ENCODE peak calls at places on chromosomes 3 and 15, in seven cellular contexts. One of them, this sample, is unnamed.

GRCh38 chr15:62244762-62245161 is 79.7 kb upstream of the C2CD4B start:
- DNase-seq in activated CD8-positive, alpha-beta T cell treated with anti-CD3 and anti-CD28 coated beads for 36 hours: no peak
- DNase-seq in AG09309: no peak
- DNase-seq in lung: no peak
- DNase-seq in IMR-90: no peak
- DNase-seq in heart right ventricle: no peak
- DNase-seq in progenitor cell of endocrine pancreas: no peak
- DNase-seq in this sample: no peak

GRCh38 chr3:178761024-178761423 is 224.8 kb downstream of the KCNMB2 start:
- DNase-seq in lung: no peak
- DNase-seq in heart right ventricle: no peak
- DNase-seq in IMR-90: no peak
- DNase-seq in progenitor cell of endocrine pancreas: no peak
- DNase-seq in AG09309: no peak
- DNase-seq in activated CD8-positive, alpha-beta T cell treated with anti-CD3 and anti-CD28 coated beads for 36 hours: no peak
- DNase-seq in this sample: no peak

GRCh38 chr3:86814918-86815655 is 175.9 kb downstream of the VGLL3 start:
- DNase-seq in IMR-90: peak; percentile 51
- DNase-seq in lung: no peak
- DNase-seq in progenitor cell of endocrine pancreas: no peak
- DNase-seq in heart right ventricle: no peak
- DNase-seq in AG09309: peak; percentile 25
- DNase-seq in activated CD8-positive, alpha-beta T cell treated with anti-CD3 and anti-CD28 coated beads for 36 hours: no peak
- DNase-seq in this sample: peak; percentile 22

GRCh38 chr3:41216993-41217392 is 17.7 kb downstream of the CTNNB1 start:
- DNase-seq in AG09309: no peak
- DNase-seq in progenitor cell of endocrine pancreas: no peak
- DNase-seq in lung: no peak
- DNase-seq in activated CD8-positive, alpha-beta T cell treated with anti-CD3 and anti-CD28 coated beads for 36 hours: no peak
- DNase-seq in IMR-90: no peak
- DNase-seq in heart right ventricle: no peak
- DNase-seq in this sample: no peak

GRCh38 chr3:188584162-188584529 is 430.2 kb downstream of the LPP start:
- DNase-seq in IMR-90: peak; percentile 80
- DNase-seq in lung: no peak
- DNase-seq in heart right ventricle: no peak
- DNase-seq in progenitor cell of endocrine pancreas: no peak
- DNase-seq in activated CD8-positive, alpha-beta T cell treated with anti-CD3 and anti-CD28 coated beads for 36 hours: no peak
- DNase-seq in AG09309: peak; percentile 32
- DNase-seq in this sample: peak; percentile 58

GRCh38 chr15:63447277-63447676 is 57.1 kb upstream of the USP3 start:
- DNase-seq in progenitor cell of endocrine pancreas: no peak
- DNase-seq in activated CD8-positive, alpha-beta T cell treated with anti-CD3 and anti-CD28 coated beads for 36 hours: no peak
- DNase-seq in lung: no peak
- DNase-seq in heart right ventricle: no peak
- DNase-seq in IMR-90: no peak
- DNase-seq in AG09309: no peak
- DNase-seq in this sample: no peak

GRCh38 chr3:189981668-189982067 is 139.0 kb downstream of the P3H2 start:
- DNase-seq in AG09309: peak; percentile 94
- DNase-seq in activated CD8-positive, alpha-beta T cell treated with anti-CD3 and anti-CD28 coated beads for 36 hours: no peak
- DNase-seq in lung: no peak
- DNase-seq in heart right ventricle: no peak
- DNase-seq in progenitor cell of endocrine pancreas: no peak
- DNase-seq in IMR-90: peak; percentile 89
- DNase-seq in this sample: peak; percentile 89

GRCh38 chr3:132550579-132551305 is 46.3 kb upstream of the ACKR4 start:
- DNase-seq in IMR-90: peak; percentile 26
- DNase-seq in progenitor cell of endocrine pancreas: no peak
- DNase-seq in lung: no peak
- DNase-seq in activated CD8-positive, alpha-beta T cell treated with anti-CD3 and anti-CD28 coated beads for 36 hours: peak; percentile 28
- DNase-seq in AG09309: no peak
- DNase-seq in heart right ventricle: no peak
- DNase-seq in this sample: no peak

GRCh38 chr15:100715571-100716455 is 113.4 kb downstream of the ASB7 start:
- DNase-seq in heart right ventricle: peak; percentile 55
- DNase-seq in IMR-90: no peak
- DNase-seq in activated CD8-positive, alpha-beta T cell treated with anti-CD3 and anti-CD28 coated beads for 36 hours: no peak
- DNase-seq in lung: peak; percentile 79
- DNase-seq in progenitor cell of endocrine pancreas: no peak
- DNase-seq in AG09309: no peak
- DNase-seq in this sample: no peak

GRCh38 chr3:195129644-195130492 is 141.1 kb downstream of the XXYLT1 start:
- DNase-seq in heart right ventricle: no peak
- DNase-seq in lung: no peak
- DNase-seq in progenitor cell of endocrine pancreas: no peak
- DNase-seq in activated CD8-positive, alpha-beta T cell treated with anti-CD3 and anti-CD28 coated beads for 36 hours: peak; percentile 80
- DNase-seq in IMR-90: peak; percentile 75
- DNase-seq in AG09309: no peak
- DNase-seq in this sample: no peak

GRCh38 chr3:126103121-126104027 is 19.4 kb upstream of the SLC41A3 start:
- DNase-seq in heart right ventricle: no peak
- DNase-seq in IMR-90: no peak
- DNase-seq in AG09309: no peak
- DNase-seq in activated CD8-positive, alpha-beta T cell treated with anti-CD3 and anti-CD28 coated beads for 36 hours: no peak
- DNase-seq in lung: no peak
- DNase-seq in progenitor cell of endocrine pancreas: peak; percentile 8
- DNase-seq in this sample: no peak
- TF ChIP-seq CTCF in heart right ventricle: no peak
- TF ChIP-seq CTCF in IMR-90: no peak
- TF ChIP-seq CTCF in AG09309: no peak
- TF ChIP-seq CTCF in activated CD8-positive, alpha-beta T cell treated with anti-CD3 and anti-CD28 coated beads for 36 hours: no peak
- TF ChIP-seq CTCF in lung: no peak
- TF ChIP-seq CTCF in progenitor cell of endocrine pancreas: peak; percentile 29
- TF ChIP-seq CTCF in this sample: no peak

DNA sequence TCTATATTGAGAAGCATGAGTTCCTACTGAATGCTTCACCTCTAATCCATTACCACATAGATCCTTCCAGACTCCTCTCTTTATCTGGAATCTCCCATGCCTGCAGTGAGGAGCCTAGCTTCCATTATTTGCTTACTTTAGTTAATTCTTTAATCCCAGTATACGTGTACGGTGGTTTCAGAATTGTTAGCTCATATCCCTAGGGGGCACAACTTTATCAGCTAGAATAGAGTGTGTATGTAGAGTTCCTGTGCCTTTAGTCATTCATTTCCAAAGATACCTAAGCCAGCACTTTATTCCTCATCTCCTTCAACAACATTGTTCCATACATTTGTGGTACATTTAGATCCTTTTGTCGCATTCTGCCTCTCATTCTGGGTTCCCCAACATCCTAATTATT is 226.0 kb downstream of the TJP1 start:
- DNase-seq in lung: no peak
- DNase-seq in AG09309: no peak
- DNase-seq in IMR-90: peak; percentile 45
- DNase-seq in heart right ventricle: no peak
- DNase-seq in activated CD8-positive, alpha-beta T cell treated with anti-CD3 and anti-CD28 coated beads for 36 hours: no peak
- DNase-seq in progenitor cell of endocrine pancreas: no peak
- DNase-seq in this sample: peak; percentile 48
- TF ChIP-seq CTCF in lung: no peak
- TF ChIP-seq CTCF in AG09309: peak; percentile 38
- TF ChIP-seq CTCF in IMR-90: peak; percentile 44
- TF ChIP-seq CTCF in heart right ventricle: no peak
- TF ChIP-seq CTCF in activated CD8-positive, alpha-beta T cell treated with anti-CD3 and anti-CD28 coated beads for 36 hours: no peak
- TF ChIP-seq CTCF in progenitor cell of endocrine pancreas: no peak
- TF ChIP-seq CTCF in this sample: peak; percentile 84

GRCh38 chr3:33954956-33955355 is 156.5 kb downstream of the PDCD6IP start:
- DNase-seq in IMR-90: no peak
- DNase-seq in heart right ventricle: no peak
- DNase-seq in AG09309: no peak
- DNase-seq in activated CD8-positive, alpha-beta T cell treated with anti-CD3 and anti-CD28 coated beads for 36 hours: no peak
- DNase-seq in lung: no peak
- DNase-seq in progenitor cell of endocrine pancreas: no peak
- DNase-seq in this sample: no peak
- TF ChIP-seq CTCF in IMR-90: peak; percentile 3
- TF ChIP-seq CTCF in heart right ventricle: no peak
- TF ChIP-seq CTCF in AG09309: peak; percentile 49
- TF ChIP-seq CTCF in activated CD8-positive, alpha-beta T cell treated with anti-CD3 and anti-CD28 coated beads for 36 hours: no peak
- TF ChIP-seq CTCF in lung: no peak
- TF ChIP-seq CTCF in progenitor cell of endocrine pancreas: peak; percentile 27
- TF ChIP-seq CTCF in this sample: no peak

GRCh38 chr3:24494616-24495333 is at the start of gene THRB:
- DNase-seq in heart right ventricle: peak; percentile 79
- DNase-seq in activated CD8-positive, alpha-beta T cell treated with anti-CD3 and anti-CD28 coated beads for 36 hours: peak; percentile 8
- DNase-seq in AG09309: no peak
- DNase-seq in lung: peak; percentile 71
- DNase-seq in IMR-90: no peak
- DNase-seq in progenitor cell of endocrine pancreas: peak; percentile 63
- DNase-seq in this sample: no peak
- TF ChIP-seq CTCF in heart right ventricle: peak; percentile 38
- TF ChIP-seq CTCF in activated CD8-positive, alpha-beta T cell treated with anti-CD3 and anti-CD28 coated beads for 36 hours: no peak
- TF ChIP-seq CTCF in AG09309: peak; percentile 22
- TF ChIP-seq CTCF in lung: no peak
- TF ChIP-seq CTCF in IMR-90: no peak
- TF ChIP-seq CTCF in progenitor cell of endocrine pancreas: peak; percentile 55
- TF ChIP-seq CTCF in this sample: no peak

GRCh38 chr15:71802770-71803169 is 7.6 kb upstream of the NR2E3 start:
- DNase-seq in activated CD8-positive, alpha-beta T cell treated with anti-CD3 and anti-CD28 coated beads for 36 hours: peak; percentile 62
- DNase-seq in heart right ventricle: no peak
- DNase-seq in IMR-90: no peak
- DNase-seq in progenitor cell of endocrine pancreas: no peak
- DNase-seq in AG09309: no peak
- DNase-seq in lung: no peak
- DNase-seq in this sample: no peak
- TF ChIP-seq CTCF in activated CD8-positive, alpha-beta T cell treated with anti-CD3 and anti-CD28 coated beads for 36 hours: peak; percentile 62
- TF ChIP-seq CTCF in heart right ventricle: peak; percentile 19
- TF ChIP-seq CTCF in IMR-90: peak; percentile 26
- TF ChIP-seq CTCF in progenitor cell of endocrine pancreas: peak; percentile 38
- TF ChIP-seq CTCF in AG09309: peak; percentile 28
- TF ChIP-seq CTCF in lung: no peak
- TF ChIP-seq CTCF in this sample: peak; percentile 74

GRCh38 chr3:62667714-62668113 is 207.5 kb downstream of the CADPS start:
- DNase-seq in activated CD8-positive, alpha-beta T cell treated with anti-CD3 and anti-CD28 coated beads for 36 hours: no peak
- DNase-seq in lung: no peak
- DNase-seq in progenitor cell of endocrine pancreas: no peak
- DNase-seq in heart right ventricle: no peak
- DNase-seq in IMR-90: no peak
- DNase-seq in AG09309: no peak
- DNase-seq in this sample: no peak
- TF ChIP-seq CTCF in activated CD8-positive, alpha-beta T cell treated with anti-CD3 and anti-CD28 coated beads for 36 hours: no peak
- TF ChIP-seq CTCF in lung: no peak
- TF ChIP-seq CTCF in progenitor cell of endocrine pancreas: peak; percentile 47
- TF ChIP-seq CTCF in heart right ventricle: no peak
- TF ChIP-seq CTCF in IMR-90: no peak
- TF ChIP-seq CTCF in AG09309: no peak
- TF ChIP-seq CTCF in this sample: peak; percentile 41

DNA sequence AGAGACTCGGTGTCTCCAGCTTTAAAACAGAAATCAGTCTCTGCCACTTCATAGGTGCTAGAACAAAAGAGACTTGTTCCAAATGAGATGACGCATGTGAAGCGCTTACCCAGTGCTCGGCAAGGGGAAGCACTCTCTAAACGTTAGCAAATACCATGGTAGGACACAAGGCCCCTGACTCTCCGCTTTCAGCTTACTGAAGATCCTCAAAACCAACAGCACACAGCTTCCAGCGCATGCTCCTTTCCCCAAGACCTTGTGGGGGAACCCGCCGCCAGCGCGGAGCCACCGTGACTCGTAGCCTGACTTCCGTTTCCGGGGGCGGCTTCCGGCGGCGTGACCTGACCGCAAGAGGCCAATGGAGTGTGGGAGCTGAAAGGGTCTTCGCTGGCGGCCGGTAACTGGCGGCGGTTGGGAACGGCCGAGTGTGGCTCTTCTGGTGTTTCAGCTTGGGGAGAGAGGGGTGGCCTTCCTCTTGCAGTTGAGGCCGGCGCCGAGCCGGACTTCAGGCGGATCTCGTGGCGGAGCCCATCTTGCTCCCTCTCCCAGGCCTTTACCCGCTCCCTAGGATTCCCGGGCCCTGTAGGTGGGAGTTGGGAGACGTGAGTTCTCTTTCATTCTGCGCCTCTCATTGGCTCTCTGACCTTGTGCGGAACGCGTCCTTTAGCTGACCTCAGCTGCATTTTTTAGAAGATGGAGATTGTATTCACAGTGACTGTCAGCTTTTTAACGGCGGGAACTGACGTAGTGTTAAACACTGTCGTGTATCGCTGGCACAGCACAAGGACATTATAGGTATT is at the start of gene THUMPD3:
- DNase-seq in activated CD8-positive, alpha-beta T cell treated with anti-CD3 and anti-CD28 coated beads for 36 hours: peak; percentile 95
- DNase-seq in AG09309: peak; percentile 61
- DNase-seq in lung: peak; percentile 94
- DNase-seq in heart right ventricle: peak; percentile 90
- DNase-seq in progenitor cell of endocrine pancreas: peak; percentile 74
- DNase-seq in IMR-90: peak; percentile 85
- DNase-seq in this sample: peak; percentile 86
- TF ChIP-seq CTCF in activated CD8-positive, alpha-beta T cell treated with anti-CD3 and anti-CD28 coated beads for 36 hours: no peak
- TF ChIP-seq CTCF in AG09309: no peak
- TF ChIP-seq CTCF in lung: no peak
- TF ChIP-seq CTCF in heart right ventricle: no peak
- TF ChIP-seq CTCF in progenitor cell of endocrine pancreas: no peak
- TF ChIP-seq CTCF in IMR-90: no peak
- TF ChIP-seq CTCF in this sample: peak; percentile 6

DNA sequence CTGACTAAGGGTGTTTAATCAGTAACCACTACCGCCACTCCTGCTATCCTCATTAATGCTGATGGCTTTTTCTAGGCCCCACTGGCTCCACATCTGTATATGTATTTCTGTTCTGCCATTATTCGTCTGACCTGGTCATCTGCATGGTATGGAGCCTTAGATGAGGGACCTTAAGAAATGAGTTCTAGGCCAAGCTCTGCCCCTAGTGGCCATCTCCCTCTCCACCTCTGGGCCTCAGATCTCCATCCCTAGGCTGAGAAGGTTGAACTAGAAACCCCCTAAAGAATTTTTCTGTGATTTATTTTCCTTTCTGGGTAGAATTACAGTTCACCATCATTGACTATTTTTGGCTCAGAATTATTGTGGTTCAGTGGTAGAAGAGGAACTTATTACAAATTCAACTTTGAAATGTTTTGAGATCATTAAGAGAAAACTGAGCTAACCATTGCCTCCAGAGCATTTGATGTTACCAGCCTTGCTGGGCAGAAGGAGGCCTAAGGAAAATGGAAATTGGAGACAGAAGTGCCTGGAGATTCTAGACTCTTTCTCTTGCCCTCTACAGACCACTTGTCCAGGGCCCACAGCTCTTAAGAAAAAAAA is 325.2 kb upstream of the NR2E3 start:
- DNase-seq in progenitor cell of endocrine pancreas: no peak
- DNase-seq in activated CD8-positive, alpha-beta T cell treated with anti-CD3 and anti-CD28 coated beads for 36 hours: no peak
- DNase-seq in IMR-90: no peak
- DNase-seq in heart right ventricle: no peak
- DNase-seq in lung: no peak
- DNase-seq in AG09309: no peak
- DNase-seq in this sample: no peak
- TF ChIP-seq CTCF in progenitor cell of endocrine pancreas: peak; percentile 36
- TF ChIP-seq CTCF in activated CD8-positive, alpha-beta T cell treated with anti-CD3 and anti-CD28 coated beads for 36 hours: peak; percentile 30
- TF ChIP-seq CTCF in IMR-90: peak; percentile 14
- TF ChIP-seq CTCF in heart right ventricle: peak; percentile 22
- TF ChIP-seq CTCF in lung: no peak
- TF ChIP-seq CTCF in AG09309: peak; percentile 41
- TF ChIP-seq CTCF in this sample: peak; percentile 70